ENCODE peak calls at places on chromosome 4, in five cellular contexts. Q is IMR-90, V is H9, M is neuronal stem cell, S is mesenchymal stem cell. D is an unnamed sample.

GRCh38 chr4:109067509-109068205 is 234.8 kb downstream of the COL25A1 start:
- DNase-seq in M (no peak), S (peak), Q (peak), V (no peak), D (no peak)

GRCh38 chr4:16626945-16627344 is 271.5 kb downstream of the LDB2 start:
- DNase-seq in S (peak), M (no peak), Q (peak), V (no peak), D (peak)

GRCh38 chr4:73698217-73698616 is 42.2 kb upstream of the CXCL8 start:
- DNase-seq in M (no peak), S (no peak), V (no peak), Q (peak), D (no peak)

GRCh38 chr4:91681544-91681943 is 622.2 kb upstream of the GRID2 start:
- DNase-seq in V (no peak), M (no peak), Q (no peak), S (no peak), D (no peak)

GRCh38 chr4:76325072-76325471 is 18.5 kb downstream of the STBD1 start:
- DNase-seq in V (no peak), S (no peak), Q (no peak), M (no peak), D (no peak)

GRCh38 chr4:64857198-64857597 is 447.9 kb upstream of the TECRL start:
- DNase-seq in Q (no peak), S (no peak), V (no peak), M (no peak), D (no peak)

GRCh38 chr4:41329361-41329760 is 72.6 kb downstream of the UCHL1 start:
- DNase-seq in M (no peak), V (no peak), S (no peak), Q (no peak), D (no peak)

GRCh38 chr4:8730159-8730558 is 137.6 kb downstream of the CPZ start:
- DNase-seq in V (peak), Q (no peak), M (no peak), S (no peak), D (no peak)

GRCh38 chr4:108850407-108850709 is 87.5 kb upstream of the ETNPPL start:
- DNase-seq in Q (no peak), V (no peak), S (no peak), M (no peak), D (no peak)

GRCh38 chr4:36269116-36269515 is 12.3 kb upstream of the DTHD1 start:
- DNase-seq in Q (no peak), S (no peak), M (no peak), V (no peak), D (no peak)

GRCh38 chr4:182354106-182354505 is 110.9 kb downstream of the TENM3 start:
- DNase-seq in S (no peak), V (no peak), Q (no peak), M (no peak), D (no peak)

GRCh38 chr4:70670332-70671014 is 4.2 kb upstream of the JCHAIN start:
- DNase-seq in Q (peak), V (no peak), M (no peak), S (no peak), D (no peak)

GRCh38 chr4:112982677-112983076 is 66.8 kb upstream of the ANK2 start:
- DNase-seq in S (peak), Q (no peak), V (no peak), M (no peak), D (peak)

GRCh38 chr4:182206916-182207315 is 36.3 kb upstream of the TENM3 start:
- DNase-seq in Q (no peak), S (no peak), M (no peak), V (no peak), D (peak)

GRCh38 chr4:17704020-17704657 is 77.3 kb downstream of the FAM184B start:
- DNase-seq in Q (no peak), S (no peak), M (no peak), V (no peak), D (no peak)

GRCh38 chr4:102684605-102685052 is 76.1 kb downstream of the MANBA start:
- DNase-seq in Q (peak), S (peak), M (no peak), V (no peak), D (peak)

GRCh38 chr4:142741995-142742394 is 104.1 kb downstream of the INPP4B start:
- DNase-seq in S (no peak), V (no peak), Q (no peak), M (no peak), D (no peak)

GRCh38 chr4:140884431-140885058 is 128.4 kb upstream of the TBC1D9 start:
- DNase-seq in S (peak), M (peak), Q (peak), V (peak), D (peak)

GRCh38 chr4:142660728-142661127 is 185.4 kb downstream of the INPP4B start:
- DNase-seq in V (peak), S (no peak), M (no peak), Q (no peak), D (no peak)

GRCh38 chr4:87236851-87237250 is 16.4 kb upstream of the KLHL8 start:
- DNase-seq in Q (no peak), V (no peak), M (no peak), S (peak), D (peak)

GRCh38 chr4:13454786-13455185 is 29.4 kb downstream of the RAB28 start:
- DNase-seq in M (no peak), V (no peak), Q (no peak), S (no peak), D (no peak)

GRCh38 chr4:85081196-85081595 is 114.7 kb upstream of the WDFY3 start:
- DNase-seq in S (no peak), V (no peak), M (no peak), Q (no peak), D (no peak)

GRCh38 chr4:80240976-80241375 is 25.5 kb upstream of the FGF5 start:
- DNase-seq in V (no peak), M (no peak), Q (peak), S (no peak), D (no peak)

GRCh38 chr4:182189107-182189878 is 53.9 kb upstream of the TENM3 start:
- DNase-seq in M (no peak), S (peak), V (no peak), Q (peak), D (no peak)

GRCh38 chr4:24118031-24118430 is 228.2 kb upstream of the PPARGC1A start:
- DNase-seq in V (no peak), S (no peak), M (no peak), Q (peak), D (no peak)

GRCh38 chr4:2248044-2248780 is 6.3 kb upstream of the HAUS3 start:
- DNase-seq in M (no peak), S (no peak), Q (no peak), V (no peak), D (no peak)

GRCh38 chr4:113563691-113564378 is 197.7 kb downstream of the CAMK2D start:
- DNase-seq in M (no peak), S (no peak), V (no peak), Q (no peak), D (no peak)

GRCh38 chr4:6893449-6894085 is 16.1 kb upstream of the TBC1D14 start:
- DNase-seq in S (peak), Q (peak), M (no peak), V (no peak), D (no peak)

GRCh38 chr4:8778760-8779159 is 92.9 kb downstream of the HMX1 start:
- DNase-seq in M (no peak), V (no peak), S (no peak), Q (no peak), D (no peak)

GRCh38 chr4:38605794-38606586 is 58.0 kb upstream of the KLF3 start:
- DNase-seq in V (no peak), Q (no peak), S (peak), M (peak), D (no peak)

GRCh38 chr4:85459736-85460135 is 15.2 kb upstream of the ARHGAP24 start:
- DNase-seq in M (no peak), S (no peak), V (no peak), Q (no peak), D (no peak)

DNA sequence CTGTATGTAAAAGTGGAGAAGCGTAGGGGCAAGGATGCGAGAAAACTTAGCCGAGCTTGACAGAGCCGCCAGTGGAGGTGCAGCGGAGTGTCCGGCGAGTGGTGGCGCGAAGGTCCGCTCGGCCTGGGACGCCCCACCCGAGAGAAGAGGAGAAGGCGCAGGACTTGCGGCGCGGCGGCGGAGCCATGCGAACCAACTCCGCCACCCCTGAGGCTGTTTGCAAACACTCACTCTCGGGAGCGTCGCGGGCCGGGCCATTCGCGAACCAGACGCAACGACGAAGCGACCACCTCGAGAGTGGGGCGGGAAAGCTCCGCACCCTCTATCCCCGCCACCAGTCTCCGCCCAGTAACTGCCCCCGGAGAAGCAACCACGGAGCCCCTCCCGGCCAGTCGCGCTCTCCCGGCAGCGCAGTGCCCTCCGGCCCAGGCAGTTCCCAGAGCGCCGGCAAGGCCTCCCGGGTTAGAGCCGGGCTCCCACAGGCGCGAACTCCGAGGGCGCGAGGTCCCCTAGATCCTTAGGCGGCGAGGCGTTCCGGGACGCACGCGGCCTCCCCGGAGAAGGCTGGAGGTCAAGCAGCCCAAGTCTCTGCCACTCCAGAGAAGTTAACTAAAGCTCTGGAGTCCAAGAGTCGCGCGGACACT is 2.2 kb upstream of the MAB21L2 start:
- DNase-seq in M (peak), Q (peak), V (peak), S (peak), D (peak)
- H3K23ac ChIP-seq in M (peak), Q (peak), V (no peak), S (no peak), D (no peak)

GRCh38 chr4:52711271-52711670 is 40.0 kb downstream of the ERVMER34-1 start:
- DNase-seq in V (no peak), M (no peak), S (no peak), Q (no peak), D (no peak)

GRCh38 chr4:52713456-52713937 is 37.7 kb downstream of the ERVMER34-1 start:
- DNase-seq in V (no peak), M (no peak), S (peak), Q (peak), D (peak)

GRCh38 chr4:52711834-52712171 is 39.4 kb downstream of the ERVMER34-1 start:
- DNase-seq in V (no peak), M (no peak), Q (no peak), S (no peak), D (no peak)

GRCh38 chr4:52712172-52712990 is 38.8 kb downstream of the ERVMER34-1 start:
- DNase-seq in V (peak), S (peak), Q (peak), M (peak), D (peak)

GRCh38 chr4:52712991-52713275 is 38.3 kb downstream of the ERVMER34-1 start:
- DNase-seq in Q (no peak), S (no peak), M (no peak), V (no peak), D (no peak)
- H3K23ac ChIP-seq in Q (peak), S (no peak), M (peak), V (no peak), D (no peak)

GRCh38 chr4:78776031-78776728 is at the start of gene BMP2K:
- DNase-seq in M (peak), S (peak), Q (peak), V (peak), D (peak)
- H3K23ac ChIP-seq in M (peak), S (no peak), Q (peak), V (no peak), D (peak)

DNA sequence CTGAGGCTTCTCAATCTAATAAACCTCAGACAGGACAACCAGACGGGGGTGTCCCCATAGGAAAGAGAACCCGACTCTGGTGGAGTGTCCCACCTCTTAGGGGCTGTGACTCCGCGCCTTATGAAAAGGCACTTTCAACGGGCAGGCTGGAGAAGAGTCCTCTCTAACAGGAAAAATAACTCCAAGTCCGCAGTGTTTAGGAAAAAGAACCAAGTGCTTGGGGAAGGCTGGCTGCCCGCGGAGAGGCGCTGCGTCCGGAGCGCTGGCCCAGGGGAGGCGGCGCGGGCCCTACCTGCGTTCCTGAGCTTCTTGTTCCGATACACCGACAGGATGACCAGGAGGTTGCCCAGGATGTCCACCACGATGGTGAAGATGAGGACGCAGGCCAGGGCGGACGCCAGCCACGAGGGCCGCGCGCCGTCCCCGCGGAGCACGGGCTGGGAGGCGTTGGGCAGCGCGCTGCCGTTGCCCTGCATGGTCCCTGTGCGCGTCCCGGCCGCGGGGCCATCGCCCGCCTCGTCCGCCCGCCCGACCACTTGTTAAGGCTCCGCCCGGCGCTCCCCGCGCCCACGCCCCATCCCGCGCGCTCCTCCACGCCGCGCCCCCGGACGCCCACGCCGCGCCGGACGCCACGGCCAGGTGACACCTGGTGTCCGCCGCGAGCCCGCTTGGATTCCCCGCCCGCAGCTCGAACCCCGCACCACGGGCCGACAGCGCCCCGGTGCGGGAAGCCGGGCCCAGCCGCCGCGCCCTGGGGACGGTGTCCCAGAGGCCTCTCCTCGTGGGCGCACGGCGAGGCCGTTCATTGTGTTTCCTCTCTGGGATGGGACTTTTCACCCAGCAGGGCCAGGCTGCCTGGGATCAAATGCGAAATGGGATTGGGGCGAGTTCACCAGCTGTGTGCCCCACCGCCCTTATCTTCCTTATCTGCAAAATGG is at the start of gene MTNR1A:
- DNase-seq in S (peak), Q (no peak), M (peak), V (peak), D (no peak)
- H3K23ac ChIP-seq in S (no peak), Q (no peak), M (peak), V (no peak), D (no peak)

DNA sequence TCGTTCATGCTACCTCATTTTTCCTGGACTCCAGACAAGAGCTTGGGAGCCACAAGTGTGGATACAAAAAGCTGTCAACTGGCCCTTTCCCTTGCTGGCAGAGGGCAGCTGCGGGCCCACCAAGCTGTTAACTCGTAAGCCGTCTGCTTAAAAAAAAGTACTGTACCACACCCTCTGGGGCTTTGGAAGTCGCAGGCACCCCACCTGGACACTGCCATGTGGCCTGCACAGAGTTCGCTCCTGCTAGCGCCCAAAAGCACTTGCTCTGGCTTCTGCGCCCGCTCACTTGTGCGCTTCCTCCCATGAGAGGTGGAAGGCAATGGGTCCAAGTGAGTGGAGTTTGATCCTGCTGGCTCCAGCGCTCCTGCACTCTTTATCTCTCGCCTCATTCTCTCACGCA is 476.4 kb upstream of the FSTL5 start:
- DNase-seq in V (no peak), S (no peak), Q (no peak), M (no peak), D (no peak)
- H3K23ac ChIP-seq in V (no peak), S (no peak), Q (no peak), M (no peak), D (no peak)

DNA sequence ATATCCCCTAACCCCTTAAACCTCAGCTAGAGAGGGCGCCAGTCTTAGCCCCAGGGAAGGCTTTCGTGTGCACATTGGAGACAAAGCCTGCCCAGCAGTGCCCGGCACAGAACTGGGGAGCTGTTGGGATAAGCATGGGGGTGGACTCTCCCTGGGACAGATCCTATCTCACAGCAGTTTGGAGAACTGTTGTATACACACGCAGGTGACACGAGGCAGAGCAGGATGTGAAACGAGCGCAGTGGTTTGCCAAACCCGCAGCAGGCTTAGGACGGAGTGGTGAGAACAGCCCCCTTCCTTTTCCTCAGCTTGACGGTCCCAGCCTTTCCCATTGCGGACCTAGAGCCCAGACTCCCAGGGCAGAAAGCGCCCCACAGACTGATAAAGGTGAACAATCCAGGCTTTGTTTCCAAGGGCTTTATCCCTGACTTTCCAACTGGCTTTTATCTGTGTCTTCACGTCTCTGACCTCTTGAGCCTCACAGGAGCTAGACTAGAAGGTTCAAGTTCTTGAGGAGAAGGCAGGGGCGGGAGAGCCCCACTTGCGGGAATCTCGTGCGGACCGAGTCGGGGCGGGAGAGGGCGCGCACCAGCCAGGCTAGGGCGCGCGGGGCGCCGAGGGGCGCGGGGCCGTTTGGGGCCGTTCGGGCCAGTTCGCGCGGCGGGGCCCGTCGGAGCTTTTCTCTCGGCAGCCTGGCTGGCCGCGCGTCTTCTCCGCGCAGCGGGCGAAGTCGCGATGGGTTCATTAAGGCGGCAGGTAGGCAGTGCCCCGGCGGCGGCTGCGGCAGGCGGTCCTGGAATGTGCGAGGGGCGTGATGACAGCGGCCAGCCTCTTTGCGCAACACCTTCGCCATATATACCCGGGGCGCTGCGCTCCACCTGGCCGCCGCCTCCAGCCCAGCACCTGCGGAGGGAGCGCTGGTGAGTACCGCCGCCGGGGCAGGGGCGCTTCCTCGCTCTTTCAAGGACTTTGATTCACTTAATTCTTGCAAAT is at the start of gene SLC34A2:
- DNase-seq in M (peak), Q (no peak), S (no peak), V (peak), D (peak)
- H3K23ac ChIP-seq in M (no peak), Q (no peak), S (no peak), V (no peak), D (no peak)